ENCODE peak calls at places on chromosome 22, in four cellular contexts. One of them, this sample, is unnamed.

GRCh38 chr22:46731246-46732040 is 6.6 kb downstream of the CERK start:
- DNase-seq in stomach: peak
- DNase-seq in spleen: no peak
- DNase-seq in HCT116: no peak
- DNase-seq in this sample: peak

GRCh38 chr22:47902646-47903180 is 1140.3 kb downstream of the TBC1D22A start:
- DNase-seq in stomach: no peak
- DNase-seq in spleen: no peak
- DNase-seq in HCT116: no peak
- DNase-seq in this sample: peak

GRCh38 chr22:31036671-31037550 is 44.2 kb upstream of the SMTN start:
- DNase-seq in stomach: no peak
- DNase-seq in spleen: no peak
- DNase-seq in HCT116: no peak
- DNase-seq in this sample: no peak

GRCh38 chr22:24506802-24507438 is 11.8 kb downstream of the UPB1 start:
- DNase-seq in stomach: no peak
- DNase-seq in spleen: no peak
- DNase-seq in HCT116: no peak
- DNase-seq in this sample: no peak

GRCh38 chr22:36315325-36315724 is 62.4 kb downstream of the APOL1 start:
- DNase-seq in stomach: no peak
- DNase-seq in spleen: no peak
- DNase-seq in HCT116: no peak
- DNase-seq in this sample: no peak

GRCh38 chr22:20562607-20563463 is 55.4 kb downstream of the MED15 start:
- DNase-seq in stomach: no peak
- DNase-seq in spleen: peak
- DNase-seq in HCT116: no peak
- DNase-seq in this sample: no peak

GRCh38 chr22:18091916-18092526 is 14.2 kb downstream of the PEX26 start:
- DNase-seq in stomach: peak
- DNase-seq in spleen: no peak
- DNase-seq in HCT116: no peak
- DNase-seq in this sample: no peak

GRCh38 chr22:25564979-25565677 is 653 bp downstream of the GRK3 start:
- DNase-seq in stomach: no peak
- DNase-seq in spleen: peak
- DNase-seq in HCT116: no peak
- DNase-seq in this sample: no peak

GRCh38 chr22:35066768-35067167 is 810 bp downstream of the ISX start:
- DNase-seq in stomach: no peak
- DNase-seq in spleen: no peak
- DNase-seq in HCT116: no peak
- DNase-seq in this sample: no peak

DNA sequence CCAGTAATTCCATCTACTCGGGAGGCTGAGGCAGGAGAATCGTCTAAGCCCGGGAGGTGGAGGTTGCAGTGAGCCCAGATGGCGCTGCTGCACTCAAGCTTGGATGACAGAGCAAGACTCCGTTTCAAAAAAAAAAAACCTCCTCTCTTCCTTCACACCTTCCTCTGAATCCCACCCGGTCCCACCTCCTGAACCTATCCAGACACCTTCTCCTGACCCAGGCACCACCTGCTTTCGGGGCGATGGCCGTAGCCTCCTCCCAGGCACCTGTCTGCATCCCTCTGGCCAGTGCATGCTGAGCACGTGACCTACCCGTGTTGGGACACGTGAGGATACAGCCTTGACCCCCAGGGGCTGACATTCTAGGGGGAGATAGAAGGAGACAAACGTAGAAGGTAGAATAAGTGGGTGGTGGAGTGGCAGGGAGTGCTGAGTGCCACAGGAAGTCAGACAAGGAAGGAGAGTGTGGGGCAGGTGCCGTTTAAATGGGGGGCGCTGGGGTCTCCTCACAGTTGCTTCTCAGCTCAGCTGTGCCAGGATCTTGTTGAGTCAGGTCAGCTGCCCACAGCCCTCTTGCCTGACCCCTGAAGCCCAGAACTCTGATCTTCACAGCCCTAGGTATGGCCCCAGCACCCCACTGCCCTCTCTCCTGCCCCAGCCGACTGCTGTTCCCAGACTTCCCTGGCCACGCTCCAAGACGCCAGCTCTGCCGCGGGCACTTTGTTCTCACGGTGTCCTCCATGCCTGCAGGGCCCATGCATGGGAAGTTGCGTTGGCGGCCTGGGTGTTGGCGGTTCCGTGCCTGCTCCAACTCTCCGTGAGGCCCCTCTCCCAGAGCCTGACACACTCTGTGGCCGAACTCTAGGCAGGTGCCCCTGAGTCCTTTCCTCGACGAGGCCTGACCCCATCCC is 1.2 kb upstream of the MIOX start:
- DNase-seq in stomach: peak
- DNase-seq in spleen: no peak
- DNase-seq in HCT116: no peak
- DNase-seq in this sample: peak
- TF ChIP-seq POLR2AphosphoS5 in stomach: no peak
- TF ChIP-seq POLR2AphosphoS5 in spleen: no peak
- TF ChIP-seq POLR2AphosphoS5 in HCT116: peak
- TF ChIP-seq POLR2AphosphoS5 in this sample: no peak

DNA sequence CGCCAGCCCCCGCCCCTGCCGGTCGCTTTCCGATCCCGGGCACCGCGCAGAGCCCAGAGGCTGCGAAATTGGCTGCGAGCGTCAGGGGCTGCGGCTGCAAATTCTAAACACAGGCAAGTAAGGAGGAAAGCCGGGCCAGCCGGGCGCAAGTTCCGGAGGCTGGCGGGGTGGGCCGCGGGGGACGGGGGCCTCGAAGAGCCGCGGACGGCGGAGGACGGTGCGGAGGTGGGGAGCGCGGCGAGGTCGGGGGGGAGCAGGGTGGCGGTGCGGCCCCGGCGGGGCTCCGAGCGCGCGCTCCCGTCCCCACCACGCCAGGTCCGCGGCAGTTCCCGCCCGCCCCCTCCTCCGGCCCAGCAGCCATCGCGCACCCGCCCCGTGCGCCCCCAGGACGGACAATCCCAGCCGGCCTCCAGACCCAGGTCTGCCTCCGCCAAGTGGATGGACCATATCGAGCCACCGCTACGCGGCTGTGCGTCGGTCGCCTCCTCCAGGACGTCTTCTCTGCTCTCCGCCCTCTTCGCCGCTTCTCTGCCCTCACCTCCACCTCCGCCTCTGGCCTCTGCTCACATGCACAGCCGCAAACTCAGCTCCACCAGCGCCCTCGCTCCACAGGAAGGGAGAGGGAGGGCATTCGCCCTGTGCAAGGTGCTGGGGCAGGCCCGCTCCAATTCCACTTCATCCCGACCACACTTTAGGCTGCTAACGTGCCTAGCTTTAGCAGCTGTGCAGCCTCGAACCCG is 7.2 kb downstream of the ELFN2 start:
- DNase-seq in stomach: no peak
- DNase-seq in spleen: no peak
- DNase-seq in HCT116: no peak
- DNase-seq in this sample: peak
- H3K4me3 ChIP-seq in stomach: peak
- H3K4me3 ChIP-seq in spleen: peak
- H3K4me3 ChIP-seq in HCT116: peak
- H3K4me3 ChIP-seq in this sample: peak

GRCh38 chr22:38192475-38192863 is 9.3 kb upstream of the MAFF start:
- DNase-seq in stomach: no peak
- DNase-seq in spleen: no peak
- DNase-seq in HCT116: no peak
- DNase-seq in this sample: no peak

GRCh38 chr22:38191115-38191514 is 9.5 kb upstream of the PLA2G6 start:
- DNase-seq in stomach: no peak
- DNase-seq in spleen: no peak
- DNase-seq in HCT116: no peak
- DNase-seq in this sample: no peak

GRCh38 chr22:38191746-38192474 is 9.9 kb upstream of the MAFF start:
- DNase-seq in stomach: no peak
- DNase-seq in spleen: no peak
- DNase-seq in HCT116: no peak
- DNase-seq in this sample: no peak

GRCh38 chr22:38189104-38189503 is 7.5 kb upstream of the PLA2G6 start:
- DNase-seq in stomach: no peak
- DNase-seq in spleen: no peak
- DNase-seq in HCT116: no peak
- DNase-seq in this sample: no peak

GRCh38 chr22:38190581-38190980 is 9.0 kb upstream of the PLA2G6 start:
- DNase-seq in stomach: no peak
- DNase-seq in spleen: no peak
- DNase-seq in HCT116: no peak
- DNase-seq in this sample: no peak
- TF ChIP-seq POLR2AphosphoS5 in stomach: no peak
- TF ChIP-seq POLR2AphosphoS5 in spleen: no peak
- TF ChIP-seq POLR2AphosphoS5 in HCT116: no peak
- TF ChIP-seq POLR2AphosphoS5 in this sample: no peak

DNA sequence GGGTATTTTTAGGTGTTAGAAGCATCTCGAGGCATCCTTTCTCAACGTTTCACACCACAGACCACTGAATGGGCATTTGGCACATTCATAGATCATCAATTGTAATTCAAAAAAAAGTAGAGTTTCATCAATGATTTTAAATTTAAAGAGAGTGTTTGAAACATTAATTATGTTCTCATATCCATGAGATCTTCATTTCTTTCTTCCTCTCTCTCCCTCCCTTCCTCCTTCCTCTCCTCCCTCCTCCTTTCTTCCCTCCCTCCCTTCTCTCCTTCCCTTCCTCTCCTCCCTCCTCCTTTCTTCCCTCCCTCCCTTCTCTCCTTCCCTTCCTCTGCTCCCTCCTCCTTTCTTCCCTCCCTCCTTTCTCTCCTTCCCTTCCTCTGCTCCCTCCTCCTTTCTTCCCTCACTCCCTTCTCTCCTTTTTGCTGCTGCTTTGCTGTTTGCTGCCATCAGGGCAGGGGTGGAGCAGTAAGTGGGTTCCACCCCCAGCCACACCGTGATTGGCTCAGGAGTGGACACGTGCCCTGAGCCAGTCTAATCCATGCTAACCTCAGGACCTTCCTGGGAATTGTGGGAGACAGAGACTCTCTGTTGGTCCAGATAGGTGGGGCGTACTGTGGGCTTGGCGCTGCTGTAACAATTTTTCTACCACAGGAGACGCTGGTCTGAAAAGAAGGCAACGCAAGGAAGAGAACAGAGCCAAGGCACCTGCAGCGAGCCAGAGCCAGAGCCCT is 33.8 kb upstream of the APOBEC3A start:
- DNase-seq in stomach: peak
- DNase-seq in spleen: no peak
- DNase-seq in HCT116: peak
- DNase-seq in this sample: peak
- H3K4me3 ChIP-seq in stomach: peak
- H3K4me3 ChIP-seq in spleen: peak
- H3K4me3 ChIP-seq in HCT116: peak
- H3K4me3 ChIP-seq in this sample: no peak

DNA sequence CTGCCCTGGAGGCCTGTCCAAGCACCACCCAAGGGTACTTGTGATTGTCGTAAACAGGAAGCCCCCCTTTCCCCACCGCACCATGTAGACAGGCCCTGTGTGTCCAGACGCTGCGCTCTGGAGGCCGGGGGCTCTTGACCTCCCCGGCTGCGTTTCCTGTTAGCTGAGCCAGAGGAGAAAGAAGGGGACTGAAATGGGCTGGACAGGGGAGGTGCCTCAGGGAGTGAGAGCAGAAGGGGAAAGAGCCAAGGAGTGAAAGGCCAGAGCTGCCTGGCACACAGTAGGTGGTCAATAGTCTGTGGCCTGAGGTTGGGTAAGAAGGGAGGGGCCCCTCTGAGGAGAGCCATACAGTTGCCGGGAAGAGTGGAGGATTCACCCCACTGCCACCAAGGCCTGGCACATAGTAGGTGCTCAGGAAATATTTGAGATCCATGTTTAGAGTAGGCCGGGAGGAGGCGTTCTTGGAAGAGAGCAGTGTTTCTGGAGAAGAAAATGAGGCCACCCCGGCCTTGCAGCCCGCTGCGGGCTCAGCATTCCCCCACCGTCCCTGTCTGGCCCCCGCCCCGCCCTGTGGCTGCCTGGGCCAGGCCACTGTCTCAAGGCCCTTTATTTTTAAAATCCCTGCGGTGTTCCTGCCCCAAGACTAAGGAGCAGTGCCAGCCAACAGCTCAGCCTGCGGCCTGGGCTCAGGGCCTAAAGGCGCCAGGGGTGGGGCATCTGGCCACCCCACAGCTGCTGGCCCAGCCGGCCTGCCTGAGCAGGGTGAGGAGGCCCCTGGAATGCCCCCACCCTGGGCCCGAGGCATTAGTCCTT is 13.6 kb upstream of the CDC42EP1 start:
- DNase-seq in stomach: peak
- DNase-seq in spleen: no peak
- DNase-seq in HCT116: no peak
- DNase-seq in this sample: peak
- TF ChIP-seq POLR2AphosphoS5 in stomach: no peak
- TF ChIP-seq POLR2AphosphoS5 in spleen: no peak
- TF ChIP-seq POLR2AphosphoS5 in HCT116: no peak
- TF ChIP-seq POLR2AphosphoS5 in this sample: no peak

GRCh38 chr22:28907311-28908008 is 24.1 kb downstream of the ZNRF3 start:
- DNase-seq in stomach: no peak
- DNase-seq in spleen: no peak
- DNase-seq in HCT116: no peak
- DNase-seq in this sample: no peak

GRCh38 chr22:28911777-28912669 is 28.7 kb downstream of the ZNRF3 start:
- DNase-seq in stomach: no peak
- DNase-seq in spleen: no peak
- DNase-seq in HCT116: no peak
- DNase-seq in this sample: no peak

GRCh38 chr22:28910575-28911278 is 27.4 kb downstream of the ZNRF3 start:
- DNase-seq in stomach: no peak
- DNase-seq in spleen: no peak
- DNase-seq in HCT116: no peak
- DNase-seq in this sample: no peak

GRCh38 chr22:28911279-28911640 is 27.9 kb downstream of the ZNRF3 start:
- DNase-seq in stomach: no peak
- DNase-seq in spleen: no peak
- DNase-seq in HCT116: no peak
- DNase-seq in this sample: no peak

DNA sequence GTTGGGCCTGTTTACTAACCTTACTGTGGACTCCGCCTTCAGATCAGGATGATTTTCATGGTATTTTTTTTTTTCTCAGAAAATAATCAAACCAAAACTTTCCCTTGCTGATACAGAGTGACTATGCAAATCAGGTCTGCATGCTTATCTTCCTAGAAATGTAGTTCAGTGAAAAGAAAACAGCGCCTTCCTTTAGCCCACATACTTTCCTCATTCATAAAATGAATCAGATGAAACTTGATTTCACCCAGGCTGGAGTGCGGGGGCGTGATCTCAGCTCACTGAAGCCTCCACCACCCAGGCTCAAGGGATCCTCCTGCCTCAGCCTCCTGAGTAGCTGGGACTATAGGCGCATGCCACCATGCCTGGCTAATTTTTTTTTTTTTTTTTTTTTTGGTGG is 26.0 kb downstream of the ZNRF3 start:
- DNase-seq in stomach: no peak
- DNase-seq in spleen: no peak
- DNase-seq in HCT116: no peak
- DNase-seq in this sample: no peak
- H3K4me3 ChIP-seq in stomach: no peak
- H3K4me3 ChIP-seq in spleen: no peak
- H3K4me3 ChIP-seq in HCT116: no peak
- H3K4me3 ChIP-seq in this sample: no peak

GRCh38 chr22:19178659-19179471 is at the start of gene SLC25A1:
- DNase-seq in stomach: peak
- DNase-seq in spleen: peak
- DNase-seq in HCT116: peak
- DNase-seq in this sample: peak
- TF ChIP-seq POLR2AphosphoS5 in stomach: peak
- TF ChIP-seq POLR2AphosphoS5 in spleen: peak
- TF ChIP-seq POLR2AphosphoS5 in HCT116: peak
- TF ChIP-seq POLR2AphosphoS5 in this sample: no peak

GRCh38 chr22:26671317-26672059 is 14.1 kb downstream of the MIAT start:
- DNase-seq in stomach: peak
- DNase-seq in spleen: peak
- DNase-seq in HCT116: no peak
- DNase-seq in this sample: peak
- H3K4me3 ChIP-seq in stomach: no peak
- H3K4me3 ChIP-seq in spleen: peak
- H3K4me3 ChIP-seq in HCT116: no peak
- H3K4me3 ChIP-seq in this sample: no peak